ENCODE peak calls at places on chromosomes 5 and 9, in six cellular contexts. One of them, this sample, is unnamed. For H3K9me3, the result is how much of the 10 kb centered on the place peaks cover.

GRCh38 chr5:78908173-78908901 is 76.8 kb downstream of the ARSB start:
- DNase-seq in aorta: peak
- DNase-seq in right lobe of liver: no peak
- DNase-seq in ovary: peak
- DNase-seq in K562: no peak
- DNase-seq in Peyer's patch: no peak
- DNase-seq in this sample: no peak

GRCh38 chr5:126234563-126235195 is 188.5 kb upstream of the GRAMD2B start:
- DNase-seq in aorta: no peak
- DNase-seq in right lobe of liver: no peak
- DNase-seq in ovary: no peak
- DNase-seq in K562: peak
- DNase-seq in Peyer's patch: no peak
- DNase-seq in this sample: no peak

GRCh38 chr9:115770521-115770920 is 383.1 kb upstream of the PAPPA start:
- DNase-seq in aorta: no peak
- DNase-seq in right lobe of liver: no peak
- DNase-seq in ovary: no peak
- DNase-seq in K562: no peak
- DNase-seq in Peyer's patch: no peak
- DNase-seq in this sample: no peak

GRCh38 chr9:27487128-27487527 is 37.0 kb upstream of the IFNK start:
- DNase-seq in aorta: no peak
- DNase-seq in right lobe of liver: no peak
- DNase-seq in ovary: no peak
- DNase-seq in K562: no peak
- DNase-seq in Peyer's patch: no peak
- DNase-seq in this sample: no peak

GRCh38 chr5:96870094-96871021 is 5.9 kb upstream of the ERAP2 start:
- DNase-seq in aorta: no peak
- DNase-seq in right lobe of liver: no peak
- DNase-seq in ovary: no peak
- DNase-seq in K562: no peak
- DNase-seq in Peyer's patch: peak
- DNase-seq in this sample: no peak

GRCh38 chr5:34562791-34563190 is 93.3 kb upstream of the RAI14 start:
- DNase-seq in aorta: no peak
- DNase-seq in right lobe of liver: no peak
- DNase-seq in ovary: no peak
- DNase-seq in K562: no peak
- DNase-seq in Peyer's patch: no peak
- DNase-seq in this sample: no peak

GRCh38 chr9:91426123-91426745 is 2.6 kb upstream of the NFIL3 start:
- DNase-seq in aorta: no peak
- DNase-seq in right lobe of liver: no peak
- DNase-seq in ovary: no peak
- DNase-seq in K562: peak
- DNase-seq in Peyer's patch: no peak
- DNase-seq in this sample: no peak

GRCh38 chr5:115568668-115569067 is 24.1 kb upstream of the FEM1C start:
- DNase-seq in aorta: no peak
- DNase-seq in right lobe of liver: no peak
- DNase-seq in ovary: no peak
- DNase-seq in K562: no peak
- DNase-seq in Peyer's patch: no peak
- DNase-seq in this sample: no peak

GRCh38 chr5:158701406-158702177 is 398.1 kb downstream of the EBF1 start:
- DNase-seq in aorta: peak
- DNase-seq in right lobe of liver: no peak
- DNase-seq in ovary: no peak
- DNase-seq in K562: no peak
- DNase-seq in Peyer's patch: no peak
- DNase-seq in this sample: no peak

GRCh38 chr9:114805670-114806551 is at the start of gene TNFSF15:
- DNase-seq in aorta: peak
- DNase-seq in right lobe of liver: peak
- DNase-seq in ovary: peak
- DNase-seq in K562: no peak
- DNase-seq in Peyer's patch: peak
- DNase-seq in this sample: no peak

GRCh38 chr5:141636413-141637265 is at the start of the genes HDAC3 and RELL2:
- DNase-seq in aorta: peak
- DNase-seq in right lobe of liver: peak
- DNase-seq in ovary: peak
- DNase-seq in K562: peak
- DNase-seq in Peyer's patch: peak
- DNase-seq in this sample: peak

GRCh38 chr9:17075146-17075757 is 59.6 kb upstream of the CNTLN start:
- DNase-seq in aorta: no peak
- DNase-seq in right lobe of liver: no peak
- DNase-seq in ovary: no peak
- DNase-seq in K562: no peak
- DNase-seq in Peyer's patch: no peak
- DNase-seq in this sample: no peak

GRCh38 chr5:112824197-112824596 is 36.9 kb upstream of the SRP19 start:
- DNase-seq in aorta: no peak
- DNase-seq in right lobe of liver: no peak
- DNase-seq in ovary: no peak
- DNase-seq in K562: no peak
- DNase-seq in Peyer's patch: no peak
- DNase-seq in this sample: no peak

GRCh38 chr5:33701251-33701650 is 190.5 kb downstream of the ADAMTS12 start:
- DNase-seq in aorta: no peak
- DNase-seq in right lobe of liver: no peak
- DNase-seq in ovary: no peak
- DNase-seq in K562: no peak
- DNase-seq in Peyer's patch: no peak
- DNase-seq in this sample: no peak

GRCh38 chr5:58085800-58086199 is 374.1 kb downstream of the PLK2 start:
- DNase-seq in aorta: no peak
- DNase-seq in right lobe of liver: no peak
- DNase-seq in ovary: no peak
- DNase-seq in K562: no peak
- DNase-seq in Peyer's patch: no peak
- DNase-seq in this sample: no peak

GRCh38 chr9:97907632-97908031 is 14.7 kb downstream of the TRMO start:
- DNase-seq in aorta: no peak
- DNase-seq in right lobe of liver: no peak
- DNase-seq in ovary: no peak
- DNase-seq in K562: no peak
- DNase-seq in Peyer's patch: no peak
- DNase-seq in this sample: no peak

GRCh38 chr5:106376522-106376921 is 1294.2 kb downstream of the EFNA5 start:
- DNase-seq in aorta: no peak
- DNase-seq in right lobe of liver: no peak
- DNase-seq in ovary: no peak
- DNase-seq in K562: no peak
- DNase-seq in Peyer's patch: no peak
- DNase-seq in this sample: no peak

GRCh38 chr9:757246-757881 is 84.1 kb upstream of the DMRT1 start:
- DNase-seq in aorta: no peak
- DNase-seq in right lobe of liver: no peak
- DNase-seq in ovary: no peak
- DNase-seq in K562: peak
- DNase-seq in Peyer's patch: no peak
- DNase-seq in this sample: no peak

GRCh38 chr9:89942643-89943042 is 337.8 kb downstream of the GADD45G start:
- DNase-seq in aorta: no peak
- DNase-seq in right lobe of liver: no peak
- DNase-seq in ovary: no peak
- DNase-seq in K562: no peak
- DNase-seq in Peyer's patch: no peak
- DNase-seq in this sample: no peak

GRCh38 chr5:33299621-33300208 is 141.1 kb upstream of the TARS1 start:
- DNase-seq in aorta: no peak
- DNase-seq in right lobe of liver: no peak
- DNase-seq in ovary: no peak
- DNase-seq in K562: no peak
- DNase-seq in Peyer's patch: no peak
- DNase-seq in this sample: no peak

GRCh38 chr5:74630387-74631087 is 10.0 kb downstream of the ENC1 start:
- DNase-seq in aorta: no peak
- DNase-seq in right lobe of liver: no peak
- DNase-seq in ovary: no peak
- DNase-seq in K562: no peak
- DNase-seq in Peyer's patch: no peak
- DNase-seq in this sample: no peak

GRCh38 chr9:91111226-91111625 is 250.5 kb downstream of the AUH start:
- DNase-seq in aorta: no peak
- DNase-seq in right lobe of liver: no peak
- DNase-seq in ovary: no peak
- DNase-seq in K562: no peak
- DNase-seq in Peyer's patch: no peak
- DNase-seq in this sample: no peak

DNA sequence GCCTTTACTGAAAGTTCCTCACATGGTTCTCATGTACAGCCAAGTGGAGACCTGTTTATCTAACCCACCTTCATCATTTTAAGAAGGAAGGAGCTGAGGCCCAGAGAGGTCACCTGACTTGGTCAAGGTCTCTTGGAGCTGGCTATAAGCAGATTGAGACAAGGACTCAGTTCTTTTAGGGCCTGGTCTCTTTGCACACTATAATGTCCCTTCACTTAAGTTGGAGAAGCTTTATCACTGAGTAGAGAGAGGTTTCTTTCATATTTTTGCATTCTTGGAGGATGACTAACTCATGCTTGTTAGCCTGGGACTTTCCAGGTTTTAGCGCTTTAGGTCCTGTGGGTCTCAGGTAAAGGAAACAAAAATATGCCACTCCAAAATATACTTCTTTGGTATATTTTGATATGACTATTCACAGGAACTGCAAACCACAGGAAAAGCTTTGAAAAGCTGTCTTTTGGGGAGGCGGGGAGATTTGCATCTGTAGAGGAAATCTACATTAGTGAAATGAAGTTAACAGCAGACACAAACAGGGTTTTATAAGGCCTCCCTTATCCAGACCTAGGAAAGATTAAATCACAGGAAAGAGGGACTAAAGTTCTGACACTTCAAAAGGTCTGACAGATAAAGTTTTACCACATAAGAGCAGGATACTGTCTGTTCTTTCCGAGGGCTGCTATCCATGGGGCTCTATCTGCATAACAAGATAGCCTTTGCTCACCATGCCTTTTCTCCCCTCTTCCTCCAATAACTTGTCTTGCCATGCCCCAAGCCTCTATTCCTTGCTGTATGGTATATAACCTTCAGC is 95.8 kb upstream of the ANKRD55 start:
- DNase-seq in aorta: no peak
- DNase-seq in right lobe of liver: no peak
- DNase-seq in ovary: no peak
- DNase-seq in K562: no peak
- DNase-seq in Peyer's patch: peak
- DNase-seq in this sample: no peak
- H3K27ac ChIP-seq in aorta: no peak
- H3K27ac ChIP-seq in right lobe of liver: no peak
- H3K27ac ChIP-seq in ovary: no peak
- H3K27ac ChIP-seq in K562: no peak
- H3K27ac ChIP-seq in Peyer's patch: no peak
- H3K27ac ChIP-seq in this sample: peak

GRCh38 chr5:3335301-3335700 is 260.3 kb upstream of the IRX1 start:
- DNase-seq in aorta: no peak
- DNase-seq in right lobe of liver: no peak
- DNase-seq in ovary: no peak
- DNase-seq in K562: no peak
- DNase-seq in Peyer's patch: no peak
- DNase-seq in this sample: no peak
- H3K9me3 ChIP-seq in aorta: under half
- H3K9me3 ChIP-seq in right lobe of liver: under half
- H3K9me3 ChIP-seq in ovary: under half
- H3K9me3 ChIP-seq in K562: under half
- H3K9me3 ChIP-seq in Peyer's patch: under half
- H3K9me3 ChIP-seq in this sample: under half

DNA sequence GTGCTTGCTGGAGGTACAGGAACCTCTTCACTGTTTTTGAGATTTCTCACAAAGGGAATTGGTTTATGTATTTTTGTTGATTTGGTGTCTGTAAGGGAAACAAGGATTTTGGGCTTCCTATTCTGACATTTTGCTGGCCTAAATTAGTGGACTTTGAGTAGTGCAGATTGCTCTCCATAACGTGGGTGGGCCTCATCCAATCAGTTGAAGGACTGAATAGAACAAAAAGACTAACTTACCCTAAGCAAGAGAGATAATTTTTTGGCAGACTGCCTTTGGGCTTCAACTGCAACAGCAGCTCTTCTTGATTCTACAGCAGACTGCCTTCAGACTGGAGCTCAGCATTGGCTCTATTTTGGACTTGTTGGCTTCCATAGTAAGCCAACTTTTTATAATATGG is 93.2 kb downstream of the MSX2 start:
- DNase-seq in aorta: no peak
- DNase-seq in right lobe of liver: no peak
- DNase-seq in ovary: no peak
- DNase-seq in K562: no peak
- DNase-seq in Peyer's patch: no peak
- DNase-seq in this sample: no peak
- H3K27ac ChIP-seq in aorta: no peak
- H3K27ac ChIP-seq in right lobe of liver: no peak
- H3K27ac ChIP-seq in ovary: no peak
- H3K27ac ChIP-seq in K562: no peak
- H3K27ac ChIP-seq in Peyer's patch: no peak
- H3K27ac ChIP-seq in this sample: no peak

DNA sequence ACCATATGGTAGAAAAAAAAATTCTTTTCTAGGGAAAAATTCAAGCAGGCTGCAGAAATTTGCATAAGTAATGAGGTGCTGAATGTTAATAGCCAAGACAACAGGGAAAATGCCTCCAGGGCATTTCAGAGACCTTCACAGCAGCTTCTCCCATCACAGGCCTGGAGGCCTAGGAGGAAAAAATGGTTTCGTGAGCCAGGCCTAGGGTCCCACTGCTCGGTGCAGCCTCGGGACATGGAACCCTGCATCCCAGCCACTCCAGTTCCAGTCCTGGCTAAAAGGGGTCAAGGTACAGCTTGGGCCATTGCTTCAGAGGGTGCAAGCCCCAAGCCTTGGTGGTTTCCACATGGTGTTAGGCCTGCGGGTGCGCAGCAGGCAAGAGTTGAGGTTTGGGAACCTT is 436.0 kb upstream of the SMC2 start:
- DNase-seq in aorta: no peak
- DNase-seq in right lobe of liver: no peak
- DNase-seq in ovary: no peak
- DNase-seq in K562: no peak
- DNase-seq in Peyer's patch: no peak
- DNase-seq in this sample: no peak
- H3K9me3 ChIP-seq in aorta: under half
- H3K9me3 ChIP-seq in right lobe of liver: under half
- H3K9me3 ChIP-seq in ovary: under half
- H3K9me3 ChIP-seq in K562: under half
- H3K9me3 ChIP-seq in Peyer's patch: under half
- H3K9me3 ChIP-seq in this sample: under half

GRCh38 chr5:139666551-139666950 is 18.4 kb downstream of the CXXC5 start:
- DNase-seq in aorta: no peak
- DNase-seq in right lobe of liver: no peak
- DNase-seq in ovary: no peak
- DNase-seq in K562: no peak
- DNase-seq in Peyer's patch: no peak
- DNase-seq in this sample: no peak
- H3K27ac ChIP-seq in aorta: no peak
- H3K27ac ChIP-seq in right lobe of liver: no peak
- H3K27ac ChIP-seq in ovary: no peak
- H3K27ac ChIP-seq in K562: peak
- H3K27ac ChIP-seq in Peyer's patch: peak
- H3K27ac ChIP-seq in this sample: no peak

GRCh38 chr5:165328856-165329255 is 1823.4 kb downstream of the MAT2B start:
- DNase-seq in aorta: no peak
- DNase-seq in right lobe of liver: no peak
- DNase-seq in ovary: no peak
- DNase-seq in K562: no peak
- DNase-seq in Peyer's patch: no peak
- DNase-seq in this sample: no peak
- H3K9me3 ChIP-seq in aorta: under half
- H3K9me3 ChIP-seq in right lobe of liver: under half
- H3K9me3 ChIP-seq in ovary: under half
- H3K9me3 ChIP-seq in K562: under half
- H3K9me3 ChIP-seq in Peyer's patch: under half
- H3K9me3 ChIP-seq in this sample: under half